ENCODE peak calls at places on chromosomes 2 and 18, in five cellular contexts. M is K562, P is HepG2, Q is SK-N-SH, X is GM12878. S is an unnamed sample. For H3K9me3, the result is how much of the 10 kb centered on the place peaks cover.

GRCh38 chr2:86027196-86027912 is 78.3 kb downstream of the POLR1A start:
- DNase-seq in M (no peak), P (no peak), Q (no peak), X (no peak), S (no peak)

GRCh38 chr2:217249490-217250451 is 389.9 kb upstream of the TNP1 start:
- DNase-seq in M (no peak), P (no peak), Q (no peak), X (no peak), S (no peak)

GRCh38 chr18:22477222-22477621 is 59.5 kb upstream of the CTAGE1 start:
- DNase-seq in M (no peak), P (no peak), Q (no peak), X (no peak), S (no peak)

GRCh38 chr18:9987931-9988330 is 74.1 kb downstream of the VAPA start:
- DNase-seq in M (no peak), P (peak), Q (no peak), X (no peak), S (no peak)

GRCh38 chr2:648476-649424 is 28.5 kb downstream of the TMEM18 start:
- DNase-seq in M (no peak), P (no peak), Q (no peak), X (no peak), S (peak)

GRCh38 chr18:79488311-79489047 is 92.7 kb downstream of the NFATC1 start:
- DNase-seq in M (no peak), P (no peak), Q (no peak), X (no peak), S (no peak)

GRCh38 chr2:187519419-187520120 is 34.7 kb downstream of the TFPI start:
- DNase-seq in M (no peak), P (no peak), Q (no peak), X (no peak), S (peak)

GRCh38 chr18:41170346-41170745 is 784.7 kb upstream of the PIK3C3 start:
- DNase-seq in M (no peak), P (no peak), Q (no peak), X (no peak), S (no peak)

GRCh38 chr2:140990416-140990815 is 1140.4 kb downstream of the LRP1B start:
- DNase-seq in M (no peak), P (no peak), Q (no peak), X (no peak), S (no peak)

GRCh38 chr2:177251165-177251542 is 13.4 kb downstream of the NFE2L2 start:
- DNase-seq in M (no peak), P (no peak), Q (no peak), X (no peak), S (no peak)

GRCh38 chr2:168348076-168348475 is 100.7 kb upstream of the STK39 start:
- DNase-seq in M (peak), P (peak), Q (peak), X (no peak), S (no peak)

GRCh38 chr18:45175505-45175904 is 439.8 kb upstream of the SLC14A2 start:
- DNase-seq in M (no peak), P (no peak), Q (no peak), X (no peak), S (no peak)

GRCh38 chr18:24064701-24065100 is 50.1 kb downstream of the TTC39C start:
- DNase-seq in M (no peak), P (no peak), Q (no peak), X (no peak), S (no peak)

GRCh38 chr2:74696758-74697327 is 42.8 kb downstream of the SEMA4F start:
- DNase-seq in M (no peak), P (peak), Q (no peak), X (no peak), S (no peak)

GRCh38 chr18:36805105-36805504 is 23.7 kb downstream of the TPGS2 start:
- DNase-seq in M (no peak), P (no peak), Q (no peak), X (no peak), S (no peak)

GRCh38 chr2:238771639-238772038 is 76.2 kb upstream of the TWIST2 start:
- DNase-seq in M (no peak), P (no peak), Q (no peak), X (no peak), S (no peak)

GRCh38 chr2:241868661-241869081 is 858 bp upstream of the RTP5 start:
- DNase-seq in M (no peak), P (no peak), Q (peak), X (no peak), S (no peak)

GRCh38 chr2:121282800-121283382 is 2.1 kb downstream of the TFCP2L1 start:
- DNase-seq in M (no peak), P (peak), Q (no peak), X (no peak), S (no peak)

GRCh38 chr2:230591850-230592249 is 120.8 kb upstream of the CAB39 start:
- DNase-seq in M (no peak), P (no peak), Q (no peak), X (no peak), S (no peak)

GRCh38 chr18:55489742-55490055 is 98.3 kb downstream of the TCF4 start:
- DNase-seq in M (no peak), P (no peak), Q (peak), X (peak), S (no peak)

GRCh38 chr2:45723857-45724256 is 72.4 kb downstream of the PRKCE start:
- DNase-seq in M (no peak), P (no peak), Q (no peak), X (no peak), S (no peak)

GRCh38 chr2:138496096-138496651 is 5.4 kb upstream of the SPOPL start:
- DNase-seq in M (peak), P (no peak), Q (no peak), X (no peak), S (no peak)

GRCh38 chr2:70357076-70358071 is 55.5 kb upstream of the FAM136A start:
- DNase-seq in M (no peak), P (peak), Q (no peak), X (no peak), S (no peak)

GRCh38 chr2:190119257-190119656 is 56.7 kb upstream of the MSTN start:
- DNase-seq in M (peak), P (no peak), Q (no peak), X (no peak), S (peak)

GRCh38 chr2:62287895-62288589 is 92.1 kb downstream of the B3GNT2 start:
- DNase-seq in M (peak), P (peak), Q (peak), X (peak), S (no peak)

GRCh38 chr2:201118121-201118956 is 2.4 kb downstream of the CFLAR start:
- DNase-seq in M (peak), P (peak), Q (peak), X (no peak), S (peak)
- TF ChIP-seq YY1 in M (peak), P (peak), Q (no peak), X (no peak), S (no peak)

GRCh38 chr2:136131961-136132839 is 14.3 kb upstream of the CXCR4 start:
- DNase-seq in M (no peak), P (no peak), Q (no peak), X (peak), S (no peak)

GRCh38 chr2:136130511-136130910 is 12.6 kb upstream of the CXCR4 start:
- DNase-seq in M (no peak), P (no peak), Q (no peak), X (no peak), S (no peak)

GRCh38 chr2:136130045-136130444 is 12.1 kb upstream of the CXCR4 start:
- DNase-seq in M (no peak), P (no peak), Q (no peak), X (no peak), S (no peak)

GRCh38 chr2:136132840-136133570 is 15.1 kb upstream of the CXCR4 start:
- DNase-seq in M (no peak), P (no peak), Q (no peak), X (no peak), S (no peak)

DNA sequence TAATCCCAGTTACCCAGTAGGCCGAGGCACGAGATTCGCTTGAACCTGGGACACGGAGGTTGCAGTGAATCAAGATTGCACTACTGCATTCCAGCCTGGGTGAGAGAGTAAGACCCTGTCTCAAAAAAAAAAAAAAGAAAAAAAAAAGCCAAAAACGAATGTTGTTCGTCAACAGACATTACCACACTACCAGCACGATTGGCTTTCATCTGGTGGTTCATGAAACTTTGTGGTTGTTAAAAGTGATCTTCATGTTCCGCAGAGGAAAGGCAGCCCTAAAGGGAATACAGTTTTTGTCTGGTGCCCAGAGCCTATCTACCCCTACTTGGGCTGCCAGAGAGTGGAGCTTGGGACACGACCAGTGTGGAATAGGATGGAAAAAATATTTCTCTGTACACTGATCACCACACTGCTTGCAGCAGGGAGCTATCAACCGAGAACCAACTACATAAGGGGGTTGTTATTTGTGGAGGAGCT is 13.6 kb upstream of the CXCR4 start:
- DNase-seq in M (no peak), P (no peak), Q (no peak), X (no peak), S (no peak)
- TF ChIP-seq TAF1 in M (no peak), P (no peak), Q (no peak), X (no peak), S (no peak)

GRCh38 chr2:36809046-36809445 is 112.5 kb downstream of the VIT start:
- DNase-seq in M (no peak), P (no peak), Q (no peak), X (no peak), S (no peak)
- H3K9me3 ChIP-seq in M (under half), P (under half), Q (under half), X (under half), S (under half)

DNA sequence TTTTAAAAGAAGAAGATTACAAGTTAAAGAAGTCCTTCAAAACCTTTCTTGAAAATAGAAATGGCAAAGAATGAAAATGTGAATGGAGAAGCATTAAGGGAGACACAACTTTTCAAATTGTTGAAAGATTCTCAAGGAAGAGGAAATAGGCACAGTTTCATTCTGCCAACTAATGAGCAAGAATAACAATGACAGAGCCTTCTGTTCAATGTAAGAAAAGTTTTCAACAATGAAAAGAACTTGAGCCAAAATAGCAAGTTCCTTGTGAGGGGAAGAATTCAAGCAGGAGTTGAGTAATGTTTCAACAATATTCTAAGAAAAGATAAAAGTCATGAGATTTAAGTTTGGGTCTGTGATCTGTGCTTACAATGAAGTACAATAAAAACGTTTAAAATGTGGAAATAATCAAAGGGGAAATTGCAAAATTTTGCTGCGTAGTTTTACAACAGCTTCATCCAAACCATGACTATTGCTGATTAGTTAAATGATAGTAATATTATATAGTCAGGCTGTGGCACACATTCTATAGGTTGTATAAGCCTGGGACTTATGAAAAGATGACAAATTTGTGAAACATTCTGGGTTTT is 122.6 kb downstream of the METTL4 start:
- DNase-seq in M (no peak), P (no peak), Q (no peak), X (no peak), S (no peak)
- TF ChIP-seq YY1 in M (no peak), P (no peak), Q (no peak), X (no peak), S (no peak)

S was measured in H1.